ENCODE peak calls at places on chromosomes 16 and 17, in nine cellular contexts. J is activated CD4-positive, alpha-beta T cell treated with anti-CD3 and anti-CD28 coated beads, Interleukin-2, amount 10 ng/mL, durations not matched to agents 7 days and 5 days; O is heart left ventricle; Y is prostate gland; A is HTR-8/SVneo; K is NCI-H2107; H is stimulated activated CD8-positive, alpha-beta memory T cell treated with anti-CD3 and anti-CD28 coated beads, Interleukin-15, amount 100 ng/mL, for 24 hours; Q is NCI-H1105; G is T-cell. D is an unnamed sample.

GRCh38 chr17:21214777-21215541 is 998 bp upstream of the TMEM11 start:
- DNase-seq in Y (no peak), O (no peak), H (no peak), J (no peak), K (no peak), Q (no peak), G (no peak), A (peak), D (no peak)

GRCh38 chr16:85141491-85142128 is 29.3 kb upstream of the CIBAR2 start:
- DNase-seq in K (no peak), J (no peak), A (no peak), Y (no peak), G (no peak), O (no peak), Q (no peak), H (no peak), D (no peak)

GRCh38 chr16:24975428-24975889 is 39.7 kb downstream of the ARHGAP17 start:
- DNase-seq in H (no peak), A (no peak), O (no peak), Q (no peak), J (no peak), K (no peak), Y (no peak), G (no peak), D (no peak)

GRCh38 chr16:48531011-48531962 is 78.7 kb downstream of the N4BP1 start:
- DNase-seq in H (no peak), A (no peak), Q (no peak), Y (no peak), K (no peak), O (no peak), J (no peak), G (no peak), D (no peak)

GRCh38 chr16:30998852-30999761 is 11.3 kb downstream of the STX1B start:
- DNase-seq in Y (no peak), G (no peak), A (no peak), H (no peak), O (no peak), K (no peak), Q (no peak), J (no peak), D (no peak)

GRCh38 chr16:68596266-68596665 is 48.8 kb upstream of the CDH3 start:
- DNase-seq in Y (no peak), K (no peak), A (no peak), Q (no peak), H (no peak), G (no peak), O (no peak), J (no peak), D (no peak)

GRCh38 chr17:17641621-17642409 is 39.4 kb upstream of the RAI1 start:
- DNase-seq in K (peak), Q (peak), H (peak), Y (peak), J (peak), G (peak), A (peak), O (peak), D (peak)

GRCh38 chr16:19136549-19137196 is 22.9 kb downstream of the ITPRIPL2 start:
- DNase-seq in G (no peak), A (no peak), K (no peak), J (no peak), O (no peak), Y (no peak), H (no peak), Q (no peak), D (no peak)

GRCh38 chr17:4048218-4048617 is 84.0 kb upstream of the ATP2A3 start:
- DNase-seq in O (no peak), H (no peak), Q (no peak), Y (no peak), G (no peak), K (no peak), J (no peak), A (no peak), D (no peak)

GRCh38 chr16:53745753-53746258 is 41.9 kb downstream of the FTO start:
- DNase-seq in K (no peak), O (no peak), Q (no peak), J (no peak), G (no peak), A (peak), Y (no peak), H (no peak), D (no peak)